ENCODE peak calls at places on chromosomes 2 and 18, in six cellular contexts. W, A, O, F, X and H are unnamed samples.

GRCh38 chr18:7205346-7205745 is 25.5 kb upstream of the LRRC30 start:
- DNase-seq in W (no peak), A (no peak), O (no peak), F (no peak), X (peak), H (no peak)

GRCh38 chr2:15747698-15748471 is 156.2 kb downstream of the DDX1 start:
- DNase-seq in W (no peak), A (no peak), O (no peak), F (no peak), X (no peak), H (no peak)

GRCh38 chr18:59005266-59005665 is 134.4 kb upstream of the SEC11C start:
- DNase-seq in W (no peak), A (peak), O (no peak), F (no peak), X (peak), H (no peak)

GRCh38 chr2:101912545-101912944 is 79.2 kb upstream of the IL1R2 start:
- DNase-seq in W (no peak), A (no peak), O (no peak), F (no peak), X (no peak), H (no peak)

GRCh38 chr2:49714433-49714832 is 560.1 kb upstream of the FSHR start:
- DNase-seq in W (no peak), A (no peak), O (no peak), F (no peak), X (no peak), H (no peak)

GRCh38 chr2:146982393-146982846 is 862.4 kb upstream of the ACVR2A start:
- DNase-seq in W (no peak), A (peak), O (peak), F (no peak), X (peak), H (peak)

GRCh38 chr2:74552914-74553811 is 579 bp downstream of the LOXL3 start:
- DNase-seq in W (no peak), A (peak), O (no peak), F (no peak), X (no peak), H (peak)

GRCh38 chr18:41072946-41073345 is 882.1 kb upstream of the PIK3C3 start:
- DNase-seq in W (no peak), A (no peak), O (no peak), F (no peak), X (peak), H (no peak)

GRCh38 chr18:12606592-12607315 is 51.2 kb downstream of the SPIRE1 start:
- DNase-seq in W (no peak), A (no peak), O (no peak), F (no peak), X (peak), H (no peak)

GRCh38 chr2:145421841-145422240 is 901.9 kb upstream of the ZEB2 start:
- DNase-seq in W (no peak), A (no peak), O (no peak), F (no peak), X (no peak), H (no peak)

GRCh38 chr2:10658914-10659257 is 30.9 kb downstream of the NOL10 start:
- DNase-seq in W (no peak), A (no peak), O (no peak), F (no peak), X (no peak), H (no peak)

GRCh38 chr2:10489842-10490555 is 41.9 kb upstream of the ODC1 start:
- DNase-seq in W (no peak), A (no peak), O (no peak), F (no peak), X (no peak), H (no peak)

GRCh38 chr2:18332477-18332876 is 228.0 kb downstream of the RDH14 start:
- DNase-seq in W (no peak), A (no peak), O (no peak), F (no peak), X (no peak), H (no peak)

GRCh38 chr2:208546860-208547650 is 140.5 kb downstream of the PTH2R start:
- DNase-seq in W (no peak), A (no peak), O (no peak), F (no peak), X (no peak), H (no peak)

GRCh38 chr2:188678921-188679320 is 295.3 kb upstream of the COL3A1 start:
- DNase-seq in W (no peak), A (no peak), O (no peak), F (no peak), X (peak), H (no peak)

GRCh38 chr2:177397501-177398289 is 5.1 kb downstream of the AGPS start:
- DNase-seq in W (no peak), A (no peak), O (peak), F (no peak), X (peak), H (peak)

GRCh38 chr2:128170776-128171175 is 79.8 kb downstream of the UGGT1 start:
- DNase-seq in W (no peak), A (no peak), O (no peak), F (no peak), X (no peak), H (no peak)

GRCh38 chr2:160227252-160227651 is 27.2 kb upstream of the ITGB6 start:
- DNase-seq in W (no peak), A (no peak), O (no peak), F (no peak), X (peak), H (no peak)

GRCh38 chr2:195694553-195694952 is 37.5 kb downstream of the SLC39A10 start:
- DNase-seq in W (no peak), A (no peak), O (no peak), F (no peak), X (no peak), H (no peak)

GRCh38 chr2:211093743-211094303 is 537.4 kb downstream of the CPS1 start:
- DNase-seq in W (no peak), A (no peak), O (no peak), F (no peak), X (no peak), H (no peak)

GRCh38 chr2:17918789-17919188 is 40.3 kb downstream of the KCNS3 start:
- DNase-seq in W (no peak), A (no peak), O (peak), F (no peak), X (no peak), H (no peak)

GRCh38 chr18:51275712-51276473 is 78.4 kb upstream of the MEX3C start:
- DNase-seq in W (no peak), A (no peak), O (peak), F (no peak), X (peak), H (no peak)

GRCh38 chr2:85998071-85998991 is 107.4 kb downstream of the POLR1A start:
- DNase-seq in W (no peak), A (peak), O (peak), F (no peak), X (peak), H (no peak)

GRCh38 chr2:143525536-143525935 is 396.3 kb downstream of the ARHGAP15 start:
- DNase-seq in W (no peak), A (no peak), O (no peak), F (no peak), X (no peak), H (no peak)

GRCh38 chr2:120959426-120959825 is 223.8 kb downstream of the GLI2 start:
- DNase-seq in W (no peak), A (no peak), O (no peak), F (no peak), X (no peak), H (no peak)

GRCh38 chr2:188079176-188079575 is 212.5 kb upstream of the GULP1 start:
- DNase-seq in W (no peak), A (no peak), O (peak), F (no peak), X (peak), H (no peak)

GRCh38 chr2:238636269-238637073 is 209.7 kb downstream of the ASB1 start:
- DNase-seq in W (no peak), A (no peak), O (no peak), F (no peak), X (peak), H (no peak)

DNA sequence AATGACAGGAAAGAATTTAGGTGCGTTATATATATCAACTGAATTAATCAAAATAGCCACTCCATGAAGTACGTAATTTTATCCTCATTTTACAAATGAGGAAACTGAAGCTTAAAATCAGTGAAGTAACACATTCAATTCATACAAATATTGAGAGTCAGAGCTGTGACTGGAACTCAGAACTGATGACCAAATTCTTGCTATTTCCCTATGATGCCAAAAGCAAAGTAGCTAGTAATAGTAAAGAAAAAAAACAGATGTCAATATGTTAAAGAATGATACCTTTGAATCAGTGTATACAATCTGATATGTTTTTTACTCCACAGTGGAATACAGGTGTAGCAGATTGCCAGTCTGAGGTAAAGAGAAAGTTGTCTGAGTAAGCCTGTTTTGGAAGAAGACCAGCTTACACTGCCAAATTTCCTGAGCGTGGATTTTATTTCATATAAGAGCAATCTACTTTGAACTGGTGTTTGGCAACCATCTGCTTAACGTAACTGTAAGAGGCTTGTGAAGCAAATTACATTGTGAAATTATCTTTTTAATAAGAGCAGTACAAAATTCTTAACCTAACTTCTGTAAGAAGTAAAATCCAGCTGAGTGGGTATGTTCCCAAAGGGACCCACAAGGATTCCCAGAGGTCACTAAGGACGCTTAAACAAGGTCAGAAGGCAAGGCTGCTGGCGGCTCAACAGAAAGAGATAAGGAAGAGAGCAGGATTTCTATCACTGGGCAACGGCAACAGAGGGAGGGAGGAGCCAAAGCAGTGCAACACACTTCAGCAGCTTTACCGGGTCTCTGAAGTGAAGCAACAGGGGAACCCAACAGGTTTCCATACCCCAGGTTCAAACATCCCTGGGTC is 85.6 kb downstream of the IKZF2 start:
- DNase-seq in W (no peak), A (no peak), O (peak), F (peak), X (peak), H (no peak)
- H3K4me3 ChIP-seq in W (no peak), A (no peak), O (no peak), F (no peak), X (no peak), H (no peak)

GRCh38 chr2:179051250-179051649 is 1.3 kb upstream of the CCDC141 start:
- DNase-seq in W (no peak), A (no peak), O (no peak), F (no peak), X (peak), H (no peak)
- H3K4me3 ChIP-seq in W (no peak), A (no peak), O (no peak), F (no peak), X (no peak), H (no peak)

DNA sequence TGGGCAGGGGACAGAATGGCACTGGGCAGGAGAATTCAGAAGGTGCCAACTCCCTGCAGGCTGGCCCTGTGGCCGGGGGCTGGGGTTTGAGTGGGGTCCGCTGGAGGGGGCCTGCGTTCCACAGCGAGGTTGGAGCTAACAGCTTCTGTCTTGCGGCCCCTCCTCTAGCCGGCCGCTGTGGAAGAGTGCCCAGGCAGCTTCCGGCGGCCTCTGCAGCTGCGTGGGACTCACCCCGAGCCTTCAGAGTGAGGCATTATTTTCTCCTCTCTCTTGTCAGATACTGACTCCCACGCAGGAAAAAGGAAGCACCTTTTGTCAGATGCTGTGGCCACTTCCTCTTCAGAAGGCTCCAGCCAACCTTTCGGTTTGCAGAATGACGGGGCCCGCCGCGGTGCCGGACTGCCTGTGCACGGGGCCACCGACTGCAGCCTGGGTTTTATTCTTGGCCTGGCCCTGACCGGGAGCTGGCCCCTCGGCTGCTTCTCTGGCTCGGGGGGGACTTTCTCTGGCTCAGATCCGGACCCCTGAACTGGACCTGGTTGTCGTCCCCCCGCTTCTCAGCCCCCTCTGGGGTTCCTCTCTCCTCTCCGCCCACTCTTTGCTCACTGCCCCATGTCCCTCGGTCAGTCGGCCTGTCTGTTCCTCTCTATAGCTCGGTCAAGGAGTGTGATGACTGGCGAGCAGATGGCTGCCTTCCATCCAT is 40.1 kb downstream of the ARHGAP25 start:
- DNase-seq in W (no peak), A (peak), O (no peak), F (no peak), X (no peak), H (peak)
- H3K4me3 ChIP-seq in W (peak), A (peak), O (no peak), F (no peak), X (no peak), H (no peak)

GRCh38 chr2:201127570-201127969 is 11.6 kb downstream of the CFLAR start:
- DNase-seq in W (no peak), A (no peak), O (peak), F (no peak), X (peak), H (no peak)
- H3K4me3 ChIP-seq in W (peak), A (no peak), O (no peak), F (no peak), X (no peak), H (no peak)

GRCh38 chr2:56185101-56185581 is 1.4 kb downstream of the CCDC85A start:
- DNase-seq in W (no peak), A (no peak), O (no peak), F (no peak), X (no peak), H (peak)
- H3K4me3 ChIP-seq in W (no peak), A (peak), O (peak), F (peak), X (no peak), H (no peak)

GRCh38 chr2:176132397-176133086 is 3.0 kb downstream of the HOXD8 start:
- DNase-seq in W (no peak), A (no peak), O (no peak), F (no peak), X (peak), H (no peak)
- H3K4me3 ChIP-seq in W (peak), A (no peak), O (peak), F (no peak), X (no peak), H (no peak)

GRCh38 chr2:56473524-56473923 is 289.7 kb downstream of the CCDC85A start:
- DNase-seq in W (no peak), A (no peak), O (no peak), F (no peak), X (no peak), H (no peak)

GRCh38 chr2:56476509-56477071 is 292.8 kb downstream of the CCDC85A start:
- DNase-seq in W (no peak), A (no peak), O (no peak), F (peak), X (no peak), H (no peak)

GRCh38 chr2:56478027-56478426 is 294.2 kb downstream of the CCDC85A start:
- DNase-seq in W (no peak), A (no peak), O (no peak), F (no peak), X (no peak), H (no peak)

DNA sequence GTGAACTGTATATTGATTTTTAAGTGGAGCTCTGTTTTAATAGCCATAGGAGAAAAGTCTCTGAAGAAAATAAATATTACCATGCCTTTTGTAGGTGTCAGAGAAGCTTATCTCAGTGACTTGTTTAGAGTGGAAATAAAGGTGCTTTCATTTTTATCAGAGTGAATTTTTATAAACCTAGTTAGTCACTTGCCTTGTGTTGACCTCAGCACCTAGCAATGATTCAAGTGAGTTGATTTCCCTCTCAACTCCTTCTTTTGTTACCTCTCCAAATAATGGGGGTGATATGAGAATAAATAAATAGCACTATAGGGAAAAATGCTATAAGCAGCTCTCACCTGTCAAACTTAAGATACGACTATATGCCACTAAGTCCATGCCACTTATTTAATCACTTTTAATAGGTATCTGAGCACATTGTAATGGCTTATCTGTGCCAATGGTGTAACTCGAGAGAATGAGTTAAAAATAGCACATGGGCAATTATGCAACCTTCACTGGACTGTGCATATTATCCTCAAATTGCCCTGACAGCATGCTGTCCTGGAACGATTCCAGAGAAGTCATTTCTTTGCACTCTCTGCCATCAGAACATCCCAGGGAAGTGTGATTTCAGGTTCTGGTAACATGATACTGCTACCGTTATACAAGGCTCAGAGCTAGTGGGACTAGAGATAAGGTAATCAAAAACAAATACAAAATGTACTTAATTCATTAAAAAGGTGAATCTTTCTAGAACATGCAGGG is 290.8 kb downstream of the CCDC85A start:
- DNase-seq in W (no peak), A (no peak), O (peak), F (no peak), X (no peak), H (no peak)
- H3K4me3 ChIP-seq in W (no peak), A (no peak), O (no peak), F (no peak), X (no peak), H (no peak)

DNA sequence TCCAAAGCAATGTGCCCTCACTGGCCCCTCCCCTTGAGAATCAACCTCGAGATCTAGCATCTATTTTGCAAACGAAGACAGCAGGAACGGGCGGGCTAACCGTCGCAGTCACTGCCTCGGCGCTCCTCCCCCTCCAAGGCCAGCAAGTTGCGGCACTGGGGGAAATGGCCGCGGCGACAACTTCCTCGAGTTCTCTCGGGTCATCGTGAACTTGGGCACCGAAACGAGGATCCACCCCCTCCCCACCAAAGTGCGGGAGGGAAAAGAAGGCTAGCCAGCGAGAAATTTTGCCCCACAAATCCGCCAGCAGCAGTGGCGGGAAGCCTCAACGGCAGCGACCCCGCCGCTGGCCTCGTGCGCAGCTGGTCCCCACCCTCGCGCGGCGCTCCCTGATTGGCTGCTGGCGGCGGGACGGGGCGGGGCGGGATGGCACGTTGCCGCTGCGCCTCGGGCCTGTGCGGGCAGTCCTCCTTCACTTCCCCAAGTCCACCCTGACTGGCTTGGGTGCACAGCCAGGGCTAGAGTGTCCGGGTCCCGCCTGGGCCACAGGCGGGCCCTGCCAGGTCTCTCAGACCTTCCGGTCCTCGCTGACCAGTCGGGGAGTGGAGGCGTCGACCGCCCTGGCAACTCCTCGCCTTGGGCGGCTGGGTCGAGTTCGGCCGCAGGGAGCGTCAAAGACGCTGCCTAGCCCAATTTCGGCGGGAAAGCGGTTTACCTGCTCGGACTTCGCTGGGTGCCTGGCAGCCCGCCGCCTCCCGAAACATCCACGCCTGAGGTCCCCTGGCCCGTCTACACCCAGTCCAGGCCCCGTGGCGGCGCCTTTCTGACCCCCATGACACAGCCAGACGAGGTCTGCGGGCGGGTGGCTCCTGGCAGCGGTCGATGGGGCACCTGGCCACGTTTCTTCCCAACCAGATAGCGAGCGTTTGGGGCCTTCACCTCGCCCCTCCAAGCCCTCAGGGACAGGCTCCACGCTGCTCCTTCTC is at the start of gene BOLL:
- DNase-seq in W (no peak), A (no peak), O (no peak), F (no peak), X (no peak), H (peak)
- H3K4me3 ChIP-seq in W (peak), A (peak), O (peak), F (peak), X (no peak), H (no peak)